ENCODE peak calls at places on chromosomes 5 and 9, in nine cellular contexts. One of them, this sample, is unnamed.

GRCh38 chr5:33936004-33936380 is 194 bp upstream of the RXFP3 start:
- DNase-seq in SIG-M5: no peak
- DNase-seq in neural progenitor cell: peak
- DNase-seq in choroid plexus epithelial cell: peak
- DNase-seq in AG20443: peak
- DNase-seq in activated CD8-positive, alpha-beta memory T cell treated with anti-CD3 and anti-CD28 coated beads for 1 hour: peak
- DNase-seq in cardiac muscle cell: peak
- DNase-seq in NAMALWA: no peak
- DNase-seq in lung microvascular endothelial cell: peak
- DNase-seq in this sample: peak

GRCh38 chr5:179827684-179828083 is 7.0 kb downstream of the SQSTM1 start:
- DNase-seq in SIG-M5: peak
- DNase-seq in neural progenitor cell: no peak
- DNase-seq in choroid plexus epithelial cell: peak
- DNase-seq in AG20443: no peak
- DNase-seq in activated CD8-positive, alpha-beta memory T cell treated with anti-CD3 and anti-CD28 coated beads for 1 hour: no peak
- DNase-seq in cardiac muscle cell: no peak
- DNase-seq in NAMALWA: no peak
- DNase-seq in lung microvascular endothelial cell: peak
- DNase-seq in this sample: no peak

GRCh38 chr9:4829956-4830355 is 37.2 kb downstream of the RCL1 start:
- DNase-seq in SIG-M5: no peak
- DNase-seq in neural progenitor cell: no peak
- DNase-seq in choroid plexus epithelial cell: peak
- DNase-seq in AG20443: peak
- DNase-seq in activated CD8-positive, alpha-beta memory T cell treated with anti-CD3 and anti-CD28 coated beads for 1 hour: no peak
- DNase-seq in cardiac muscle cell: no peak
- DNase-seq in NAMALWA: no peak
- DNase-seq in lung microvascular endothelial cell: no peak
- DNase-seq in this sample: no peak

GRCh38 chr9:79149585-79149984 is 422.2 kb upstream of the TLE4 start:
- DNase-seq in SIG-M5: no peak
- DNase-seq in neural progenitor cell: no peak
- DNase-seq in choroid plexus epithelial cell: no peak
- DNase-seq in AG20443: no peak
- DNase-seq in activated CD8-positive, alpha-beta memory T cell treated with anti-CD3 and anti-CD28 coated beads for 1 hour: no peak
- DNase-seq in cardiac muscle cell: no peak
- DNase-seq in NAMALWA: no peak
- DNase-seq in lung microvascular endothelial cell: no peak
- DNase-seq in this sample: no peak

GRCh38 chr9:529721-530120 is 311.8 kb upstream of the DMRT1 start:
- DNase-seq in SIG-M5: no peak
- DNase-seq in neural progenitor cell: no peak
- DNase-seq in choroid plexus epithelial cell: no peak
- DNase-seq in AG20443: no peak
- DNase-seq in activated CD8-positive, alpha-beta memory T cell treated with anti-CD3 and anti-CD28 coated beads for 1 hour: no peak
- DNase-seq in cardiac muscle cell: no peak
- DNase-seq in NAMALWA: no peak
- DNase-seq in lung microvascular endothelial cell: no peak
- DNase-seq in this sample: no peak

GRCh38 chr9:126303488-126303887 is 23.1 kb upstream of the MVB12B start:
- DNase-seq in SIG-M5: no peak
- DNase-seq in neural progenitor cell: no peak
- DNase-seq in choroid plexus epithelial cell: peak
- DNase-seq in AG20443: no peak
- DNase-seq in activated CD8-positive, alpha-beta memory T cell treated with anti-CD3 and anti-CD28 coated beads for 1 hour: no peak
- DNase-seq in cardiac muscle cell: no peak
- DNase-seq in NAMALWA: no peak
- DNase-seq in lung microvascular endothelial cell: peak
- DNase-seq in this sample: no peak

GRCh38 chr9:81844131-81844567 is 84.1 kb upstream of the SPATA31D4 start:
- DNase-seq in SIG-M5: no peak
- DNase-seq in neural progenitor cell: no peak
- DNase-seq in choroid plexus epithelial cell: no peak
- DNase-seq in AG20443: no peak
- DNase-seq in activated CD8-positive, alpha-beta memory T cell treated with anti-CD3 and anti-CD28 coated beads for 1 hour: no peak
- DNase-seq in cardiac muscle cell: no peak
- DNase-seq in NAMALWA: no peak
- DNase-seq in lung microvascular endothelial cell: no peak
- DNase-seq in this sample: no peak

GRCh38 chr5:32100230-32100629 is 73.9 kb downstream of the GOLPH3 start:
- DNase-seq in SIG-M5: no peak
- DNase-seq in neural progenitor cell: no peak
- DNase-seq in choroid plexus epithelial cell: no peak
- DNase-seq in AG20443: no peak
- DNase-seq in activated CD8-positive, alpha-beta memory T cell treated with anti-CD3 and anti-CD28 coated beads for 1 hour: no peak
- DNase-seq in cardiac muscle cell: no peak
- DNase-seq in NAMALWA: no peak
- DNase-seq in lung microvascular endothelial cell: no peak
- DNase-seq in this sample: no peak

GRCh38 chr5:181121675-181122561 is 9.1 kb downstream of the OR2V1 start:
- DNase-seq in SIG-M5: no peak
- DNase-seq in neural progenitor cell: no peak
- DNase-seq in choroid plexus epithelial cell: no peak
- DNase-seq in AG20443: no peak
- DNase-seq in activated CD8-positive, alpha-beta memory T cell treated with anti-CD3 and anti-CD28 coated beads for 1 hour: no peak
- DNase-seq in cardiac muscle cell: no peak
- DNase-seq in NAMALWA: no peak
- DNase-seq in lung microvascular endothelial cell: peak
- DNase-seq in this sample: no peak